ENCODE peak calls at places on chromosomes 12 and 14, in seven cellular contexts. D, Y, M, W, J, Q and O are unnamed samples.

GRCh38 chr12:95763809-95764253 is 26.7 kb downstream of the NTN4 start:
- DNase-seq in D (peak), Y (no peak), M (no peak), W (no peak), J (no peak), Q (peak), O (no peak)

GRCh38 chr12:5718680-5719079 is 226.4 kb downstream of the ANO2 start:
- DNase-seq in D (no peak), Y (no peak), M (no peak), W (no peak), J (no peak), Q (no peak), O (no peak)

GRCh38 chr14:102828201-102828600 is 51.0 kb downstream of the TRAF3 start:
- DNase-seq in D (no peak), Y (no peak), M (no peak), W (no peak), J (no peak), Q (no peak), O (no peak)

GRCh38 chr12:1533205-1533601 is 61.2 kb downstream of the FBXL14 start:
- DNase-seq in D (no peak), Y (no peak), M (no peak), W (no peak), J (peak), Q (no peak), O (no peak)

GRCh38 chr12:107929436-107929835 is 154.9 kb downstream of the ASCL4 start:
- DNase-seq in D (no peak), Y (no peak), M (no peak), W (peak), J (no peak), Q (peak), O (no peak)

GRCh38 chr12:106187155-106187789 is 48.5 kb upstream of the NUAK1 start:
- DNase-seq in D (no peak), Y (no peak), M (no peak), W (no peak), J (no peak), Q (no peak), O (no peak)

GRCh38 chr14:93974833-93975232 is 1.5 kb downstream of the ASB2 start:
- DNase-seq in D (peak), Y (no peak), M (no peak), W (peak), J (no peak), Q (no peak), O (no peak)

GRCh38 chr12:57106021-57106708 is 5.0 kb downstream of the STAT6 start:
- DNase-seq in D (no peak), Y (no peak), M (no peak), W (no peak), J (no peak), Q (no peak), O (no peak)

GRCh38 chr14:105299654-105300541 is 903 bp downstream of the BRF1 start:
- DNase-seq in D (no peak), Y (no peak), M (peak), W (no peak), J (no peak), Q (no peak), O (peak)

GRCh38 chr14:85414142-85414541 is 115.8 kb upstream of the FLRT2 start:
- DNase-seq in D (no peak), Y (no peak), M (no peak), W (no peak), J (no peak), Q (no peak), O (no peak)

GRCh38 chr14:27427796-27428195 is 830.0 kb upstream of the NOVA1 start:
- DNase-seq in D (no peak), Y (no peak), M (no peak), W (no peak), J (no peak), Q (no peak), O (no peak)

GRCh38 chr12:125971981-125972380 is 906.7 kb downstream of the AACS start:
- DNase-seq in D (no peak), Y (no peak), M (no peak), W (no peak), J (no peak), Q (no peak), O (no peak)

GRCh38 chr12:89544730-89545184 is 18.9 kb upstream of the POC1B start:
- DNase-seq in D (peak), Y (no peak), M (no peak), W (no peak), J (no peak), Q (no peak), O (no peak)

GRCh38 chr14:22448905-22449611 is 140.0 kb downstream of the DAD1 start:
- DNase-seq in D (peak), Y (no peak), M (no peak), W (peak), J (no peak), Q (peak), O (no peak)

GRCh38 chr12:9717070-9717925 is 15.6 kb downstream of the CLECL1 start:
- DNase-seq in D (no peak), Y (no peak), M (no peak), W (no peak), J (no peak), Q (no peak), O (no peak)
- H3K27ac ChIP-seq in D (no peak), Y (no peak), M (no peak), W (no peak), J (no peak), Q (no peak), O (no peak)

DNA sequence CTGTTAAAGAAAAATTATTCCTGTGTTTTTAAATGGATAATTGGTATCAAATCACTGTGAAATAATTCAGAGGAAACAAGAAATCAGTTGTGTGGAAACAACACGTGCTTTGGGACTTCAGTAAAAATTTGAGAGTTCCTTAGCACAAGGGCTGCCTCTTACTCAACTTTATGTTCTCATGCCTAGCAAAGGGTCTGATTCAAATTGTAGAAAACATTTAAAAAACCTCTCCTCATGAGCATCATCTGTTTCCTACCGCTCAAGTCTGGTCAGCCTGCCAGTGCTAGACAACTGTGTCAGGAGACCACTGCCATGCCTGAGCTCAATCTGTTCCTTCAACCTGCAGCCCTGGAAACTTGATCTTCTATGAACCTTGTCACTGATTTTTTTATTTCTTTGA is 361.5 kb upstream of the PDE3A start:
- DNase-seq in D (no peak), Y (no peak), M (no peak), W (no peak), J (no peak), Q (no peak), O (no peak)
- H3K27ac ChIP-seq in D (no peak), Y (no peak), M (no peak), W (no peak), J (no peak), Q (no peak), O (no peak)

DNA sequence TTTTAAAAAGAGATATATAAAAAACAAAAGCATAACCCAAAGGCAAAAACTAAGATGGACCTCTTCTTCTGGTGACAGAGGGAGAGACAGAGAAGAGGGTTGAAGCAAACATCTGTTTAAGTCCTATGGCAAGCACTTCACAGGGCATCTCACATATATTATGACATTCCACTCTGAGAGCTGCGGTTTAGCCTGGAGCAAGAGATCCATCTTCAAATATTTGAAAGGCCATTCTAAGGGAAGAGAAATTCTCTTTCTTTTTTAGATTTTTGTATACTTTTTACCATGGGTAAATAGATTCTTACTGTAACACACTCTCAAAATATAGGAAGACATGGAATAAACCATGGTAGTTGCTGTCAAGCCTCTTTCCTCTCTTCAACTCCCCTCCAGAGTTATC is 204.1 kb downstream of the GXYLT1 start:
- DNase-seq in D (no peak), Y (no peak), M (no peak), W (no peak), J (no peak), Q (no peak), O (no peak)
- H3K27ac ChIP-seq in D (no peak), Y (no peak), M (no peak), W (no peak), J (no peak), Q (no peak), O (no peak)

GRCh38 chr12:55723516-55724225 is 3.5 kb downstream of the RDH5 start:
- DNase-seq in D (no peak), Y (no peak), M (no peak), W (no peak), J (no peak), Q (no peak), O (no peak)
- H3K27ac ChIP-seq in D (peak), Y (peak), M (no peak), W (peak), J (no peak), Q (no peak), O (no peak)

DNA sequence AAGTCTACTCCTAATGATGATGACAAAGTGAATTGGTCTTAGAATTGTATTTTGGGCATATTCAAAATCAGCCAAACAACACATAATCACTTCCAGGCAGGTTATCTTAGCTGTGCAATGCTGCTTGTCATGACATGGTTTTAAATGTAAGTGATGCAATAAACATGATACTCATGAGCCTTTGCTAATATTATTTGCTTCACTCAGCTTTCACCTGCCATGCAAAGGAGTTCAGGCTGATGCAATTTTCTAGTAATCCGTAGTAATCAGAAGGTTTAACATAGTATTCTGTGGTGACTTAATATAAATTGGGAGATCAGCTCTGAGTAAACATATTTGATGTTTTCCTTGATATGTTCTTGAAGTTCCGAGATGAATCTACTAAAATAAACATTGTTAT is 29.1 kb downstream of the TMEM260 start:
- DNase-seq in D (no peak), Y (no peak), M (no peak), W (no peak), J (no peak), Q (peak), O (no peak)
- H3K27ac ChIP-seq in D (no peak), Y (no peak), M (no peak), W (no peak), J (no peak), Q (no peak), O (no peak)

DNA sequence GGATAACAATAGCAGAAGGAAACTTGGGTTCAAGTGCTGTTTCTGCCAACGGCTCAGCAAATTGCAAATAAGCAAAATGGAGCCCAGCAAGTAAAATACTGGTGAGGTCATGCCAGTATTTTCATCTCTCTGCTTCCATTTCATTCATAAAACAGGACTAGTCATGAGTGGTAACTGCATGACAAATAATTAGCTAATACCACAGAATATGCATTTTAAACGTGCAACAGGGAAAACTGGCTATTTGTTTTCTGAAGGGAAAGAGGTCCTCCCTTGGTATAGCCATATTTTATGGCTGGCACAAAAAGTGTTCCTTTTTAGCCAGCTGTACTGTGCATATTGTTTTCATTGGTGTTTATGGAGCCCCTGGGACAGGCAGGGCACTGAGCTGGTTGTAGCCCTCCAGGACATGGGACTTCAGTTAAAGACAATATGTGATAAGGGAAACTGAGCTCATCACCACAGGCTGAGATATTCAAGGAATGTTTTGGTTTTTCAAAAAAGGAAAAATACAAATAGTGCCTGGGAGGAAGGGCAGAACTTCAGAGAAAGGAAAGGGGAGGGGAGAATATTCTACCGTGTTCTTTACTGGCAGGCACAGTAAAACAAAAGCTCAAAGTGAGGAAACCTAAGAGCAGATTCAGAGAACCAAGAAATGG is 26.1 kb upstream of the FOXN3 start:
- DNase-seq in D (no peak), Y (no peak), M (no peak), W (no peak), J (no peak), Q (peak), O (no peak)
- H3K27ac ChIP-seq in D (peak), Y (peak), M (no peak), W (no peak), J (no peak), Q (peak), O (no peak)

GRCh38 chr14:101068293-101068957 is 164.9 kb upstream of the RTL1 start:
- DNase-seq in D (peak), Y (no peak), M (no peak), W (no peak), J (no peak), Q (no peak), O (no peak)
- H3K27ac ChIP-seq in D (no peak), Y (no peak), M (no peak), W (no peak), J (no peak), Q (no peak), O (no peak)

GRCh38 chr14:63982629-63983028 is 129.8 kb downstream of the SYNE2 start:
- DNase-seq in D (no peak), Y (no peak), M (no peak), W (no peak), J (no peak), Q (no peak), O (no peak)
- H3K27ac ChIP-seq in D (no peak), Y (no peak), M (no peak), W (no peak), J (no peak), Q (no peak), O (no peak)